ENCODE peak calls at places on chromosomes 1 and 21, in four cellular contexts. L is IMR-90, E is AG09309, X is DND-41. Y is an unnamed sample.

GRCh38 chr1:8816306-8816705 is 1.1 kb downstream of the RERE start:
- DNase-seq in E (no peak), X (no peak), L (peak), Y (no peak)

GRCh38 chr1:87394462-87394861 is 65.8 kb downstream of the LMO4 start:
- DNase-seq in L (no peak), X (no peak), E (no peak), Y (no peak)

GRCh38 chr1:40232444-40232843 is 15.3 kb upstream of the TMCO2 start:
- DNase-seq in X (peak), E (no peak), L (no peak), Y (no peak)

GRCh38 chr1:22689505-22689904 is 21.1 kb upstream of the EPHB2 start:
- DNase-seq in E (peak), X (no peak), L (peak), Y (no peak)

GRCh38 chr1:59952065-59952464 is 25.5 kb upstream of the CYP2J2 start:
- DNase-seq in E (no peak), X (no peak), L (peak), Y (no peak)

GRCh38 chr1:203702130-203702577 is 62.8 kb upstream of the LAX1 start:
- DNase-seq in X (peak), L (peak), E (no peak), Y (peak)

GRCh38 chr1:22428672-22429071 is 23.0 kb upstream of the ZBTB40 start:
- DNase-seq in X (no peak), L (peak), E (no peak), Y (no peak)

GRCh38 chr1:200971955-200972711 is 51.4 kb downstream of the KIF21B start:
- DNase-seq in X (peak), L (peak), E (no peak), Y (peak)

GRCh38 chr1:155910621-155911121 is 478 bp downstream of the RIT1 start:
- DNase-seq in L (peak), X (peak), E (no peak), Y (no peak)

GRCh38 chr21:32474179-32475059 is 61.9 kb downstream of the EVA1C start:
- DNase-seq in L (no peak), X (no peak), E (no peak), Y (no peak)

GRCh38 chr1:43144228-43144627 is 27.9 kb downstream of the EBNA1BP2 start:
- DNase-seq in X (no peak), E (peak), L (peak), Y (no peak)

DNA sequence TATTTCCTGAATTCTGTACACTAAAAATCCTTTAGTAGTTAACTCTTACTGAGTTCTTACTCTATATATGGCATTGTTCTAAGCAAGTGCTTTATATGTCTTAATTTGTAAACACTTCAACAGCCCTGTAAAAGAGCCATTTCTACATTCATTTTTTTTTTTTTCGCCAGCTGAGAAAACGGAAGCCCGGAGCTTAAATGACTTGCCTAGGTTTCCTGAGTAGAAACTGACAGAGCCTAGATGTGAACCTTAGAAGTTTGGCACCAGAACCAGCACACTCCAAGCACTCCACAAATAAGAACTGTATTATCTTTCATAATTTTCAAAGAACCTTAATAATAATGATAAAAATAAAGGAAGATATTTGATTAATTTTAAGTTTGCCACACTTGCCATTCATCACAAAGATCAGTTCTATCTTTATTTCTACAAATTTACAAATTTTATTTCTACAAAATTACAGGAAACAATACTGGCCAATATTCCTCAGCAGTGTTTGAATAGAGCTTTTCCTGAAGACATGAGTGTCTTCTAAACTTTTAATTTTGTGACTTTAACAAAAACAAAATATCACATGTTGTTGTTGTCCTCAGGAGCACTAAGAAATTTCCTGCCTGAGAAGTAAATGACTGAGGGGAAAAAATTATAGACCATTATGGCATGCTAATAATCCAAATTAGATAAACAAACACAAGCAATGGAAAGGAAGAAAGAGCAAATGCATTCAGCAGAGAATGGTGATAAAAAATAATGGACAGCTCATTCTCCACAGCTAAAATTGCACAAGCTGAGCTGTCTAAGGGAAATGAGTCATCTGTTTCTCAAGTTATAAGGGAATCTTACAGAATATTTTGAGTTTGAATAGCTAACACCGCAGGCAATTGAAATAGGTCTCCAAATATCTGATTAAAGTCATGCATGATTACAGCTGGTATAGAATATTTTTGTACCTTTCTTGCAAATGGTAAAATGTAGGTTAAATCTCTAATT is 71.2 kb downstream of the DPYD start:
- DNase-seq in L (peak), X (no peak), E (peak), Y (no peak)
- H3K4me3 ChIP-seq in L (no peak), X (no peak), E (no peak), Y (no peak)

GRCh38 chr1:44819257-44819593 is 10.9 kb downstream of the BTBD19 start:
- DNase-seq in X (no peak), L (no peak), E (no peak), Y (no peak)

GRCh38 chr1:44819594-44820327 is 11.4 kb downstream of the BTBD19 start:
- DNase-seq in E (no peak), L (peak), X (peak), Y (peak)

GRCh38 chr1:44820328-44820944 is 12.1 kb downstream of the BTBD19 start:
- DNase-seq in X (no peak), E (no peak), L (no peak), Y (no peak)

GRCh38 chr1:44817771-44818495 is 9.6 kb downstream of the BTBD19 start:
- DNase-seq in E (no peak), L (no peak), X (no peak), Y (no peak)

DNA sequence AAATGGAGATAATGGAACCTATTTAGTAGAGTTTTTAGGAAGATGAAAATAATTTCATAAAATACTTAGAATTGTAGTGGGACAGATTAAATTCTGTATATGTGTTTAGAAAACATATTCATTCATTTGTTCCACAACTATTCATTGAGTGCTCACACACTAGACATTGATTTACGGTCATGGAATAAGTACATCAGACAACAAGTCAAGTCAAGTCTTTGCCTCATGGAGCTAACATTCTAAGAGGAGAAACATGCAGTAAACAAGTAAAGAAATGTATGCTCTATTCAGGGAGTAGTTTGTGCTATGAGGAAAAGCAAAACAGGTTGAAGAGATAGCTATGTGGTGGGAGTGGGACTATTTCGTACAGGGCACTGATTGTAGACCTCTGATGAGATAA is 9.0 kb downstream of the BTBD19 start:
- DNase-seq in L (no peak), X (no peak), E (no peak), Y (no peak)
- H3K4me3 ChIP-seq in L (no peak), X (no peak), E (no peak), Y (no peak)

GRCh38 chr21:44710756-44711326 is 531 bp downstream of the TSPEAR start:
- DNase-seq in X (no peak), E (no peak), L (no peak), Y (no peak)
- H3K4me3 ChIP-seq in X (no peak), E (no peak), L (no peak), Y (peak)

GRCh38 chr21:28742527-28742926 is 250.2 kb downstream of the LTN1 start:
- DNase-seq in X (no peak), E (no peak), L (peak), Y (no peak)

GRCh38 chr21:28747464-28747863 is 245.2 kb downstream of the LTN1 start:
- DNase-seq in X (no peak), L (no peak), E (no peak), Y (no peak)

GRCh38 chr21:28743723-28744122 is 249.0 kb downstream of the LTN1 start:
- DNase-seq in E (no peak), X (no peak), L (no peak), Y (no peak)

GRCh38 chr21:28745131-28746055 is 247.3 kb downstream of the LTN1 start:
- DNase-seq in E (peak), L (peak), X (peak), Y (peak)

GRCh38 chr21:28746166-28746565 is 246.5 kb downstream of the LTN1 start:
- DNase-seq in X (no peak), E (no peak), L (peak), Y (no peak)
- H3K4me3 ChIP-seq in X (no peak), E (no peak), L (no peak), Y (no peak)

GRCh38 chr1:175597969-175598765 is 145.2 kb downstream of the TNR start:
- DNase-seq in X (no peak), L (peak), E (no peak), Y (no peak)

GRCh38 chr1:175602186-175602585 is 141.2 kb downstream of the TNR start:
- DNase-seq in L (no peak), X (no peak), E (no peak), Y (no peak)

GRCh38 chr1:175600721-175601440 is 142.5 kb downstream of the TNR start:
- DNase-seq in L (no peak), E (no peak), X (no peak), Y (no peak)

GRCh38 chr1:175597206-175597605 is 146.2 kb downstream of the TNR start:
- DNase-seq in L (no peak), E (no peak), X (no peak), Y (no peak)

DNA sequence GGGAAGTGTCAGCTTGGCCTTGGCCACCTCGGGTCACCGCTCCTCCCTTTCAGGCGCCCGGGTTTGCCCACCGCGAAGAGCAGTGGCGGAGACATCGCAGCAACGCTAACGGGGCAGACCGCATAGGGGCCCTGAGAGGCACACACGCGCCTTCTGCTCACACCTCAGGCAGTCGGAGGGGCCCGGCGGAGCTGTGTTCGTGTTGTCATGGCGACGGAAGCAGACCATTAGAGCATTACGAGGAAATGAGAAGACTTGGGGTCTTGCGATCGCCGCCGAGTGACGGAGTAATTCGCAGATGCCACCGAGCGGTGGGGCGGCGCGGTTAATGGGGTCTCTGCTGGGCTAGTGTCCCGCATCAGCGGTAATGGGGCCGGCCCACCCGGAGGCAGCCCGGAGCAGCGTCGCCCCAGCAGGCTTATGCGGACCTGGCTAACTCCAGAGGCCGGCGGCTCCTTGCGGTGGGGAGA is 144.1 kb downstream of the TNR start:
- DNase-seq in X (no peak), E (no peak), L (no peak), Y (no peak)
- H3K4me3 ChIP-seq in X (no peak), E (no peak), L (no peak), Y (no peak)

GRCh38 chr1:11868331-11868730 is 9.6 kb upstream of the NPPB start:
- DNase-seq in E (no peak), L (no peak), X (no peak), Y (no peak)
- H3K4me3 ChIP-seq in E (no peak), L (no peak), X (no peak), Y (no peak)

GRCh38 chr1:85047144-85047471 is 1.2 kb downstream of the MCOLN3 start:
- DNase-seq in X (no peak), L (no peak), E (no peak), Y (no peak)

GRCh38 chr1:85048296-85049064 is at the start of gene MCOLN3:
- DNase-seq in X (no peak), L (no peak), E (no peak), Y (peak)

GRCh38 chr1:85042413-85042812 is 5.9 kb downstream of the MCOLN3 start:
- DNase-seq in L (no peak), E (no peak), X (no peak), Y (no peak)

GRCh38 chr1:85049735-85050166 is 1.5 kb upstream of the MCOLN3 start:
- DNase-seq in E (no peak), L (no peak), X (no peak), Y (no peak)

GRCh38 chr1:85047472-85048295 is 616 bp downstream of the MCOLN3 start:
- DNase-seq in L (no peak), E (no peak), X (no peak), Y (no peak)
- H3K4me3 ChIP-seq in L (no peak), E (peak), X (no peak), Y (peak)

GRCh38 chr1:71049951-71050598 is 2.5 kb upstream of the PTGER3 start:
- DNase-seq in X (peak), E (no peak), L (peak), Y (no peak)

GRCh38 chr1:71045463-71046028 is 2.1 kb downstream of the PTGER3 start:
- DNase-seq in E (no peak), L (no peak), X (no peak), Y (no peak)

GRCh38 chr1:71046891-71047634 is 553 bp downstream of the PTGER3 start:
- DNase-seq in X (no peak), L (no peak), E (no peak), Y (no peak)

GRCh38 chr1:71044833-71045232 is 2.8 kb downstream of the PTGER3 start:
- DNase-seq in L (no peak), X (no peak), E (no peak), Y (no peak)

GRCh38 chr1:71047635-71048607 is at the start of gene PTGER3:
- DNase-seq in L (no peak), E (no peak), X (no peak), Y (peak)
- H3K4me3 ChIP-seq in L (peak), E (peak), X (no peak), Y (peak)